ENCODE peak calls at places on chromosome 1, in four cellular contexts. B is fibroblast of pulmonary artery, L is SHP77, P is A172. F is an unnamed sample.

GRCh38 chr1:88684482-88685238 is 587 bp downstream of the PKN2 start:
- DNase-seq in P (peak), B (peak), L (peak), F (peak)

GRCh38 chr1:86018311-86018923 is 138.2 kb downstream of the COL24A1 start:
- DNase-seq in P (peak), L (no peak), B (peak), F (peak)

GRCh38 chr1:208139434-208140086 is 104.6 kb downstream of the PLXNA2 start:
- DNase-seq in B (no peak), P (no peak), L (no peak), F (no peak)

GRCh38 chr1:180424848-180425457 is 77.4 kb downstream of the ACBD6 start:
- DNase-seq in B (no peak), L (no peak), P (no peak), F (peak)

GRCh38 chr1:162416909-162417308 is 5.0 kb upstream of the SH2D1B start:
- DNase-seq in P (no peak), L (no peak), B (no peak), F (no peak)

GRCh38 chr1:44934786-44935185 is 51.6 kb downstream of the EIF2B3 start:
- DNase-seq in L (no peak), B (no peak), P (no peak), F (no peak)

GRCh38 chr1:221522440-221523050 is 219.3 kb downstream of the DUSP10 start:
- DNase-seq in L (no peak), P (no peak), B (no peak), F (no peak)

GRCh38 chr1:167472729-167473529 is 45.4 kb downstream of the CD247 start:
- DNase-seq in L (no peak), P (no peak), B (no peak), F (no peak)

GRCh38 chr1:8625981-8626898 is 191.2 kb downstream of the RERE start:
- DNase-seq in B (peak), L (no peak), P (peak), F (no peak)

GRCh38 chr1:113912594-113913311 is 7.6 kb downstream of the DCLRE1B start:
- DNase-seq in P (peak), B (peak), L (peak), F (no peak)

GRCh38 chr1:169906938-169907337 is 13.2 kb upstream of the SCYL3 start:
- DNase-seq in L (no peak), B (peak), P (no peak), F (no peak)

GRCh38 chr1:153565529-153566374 is at the start of gene S100A2:
- DNase-seq in B (peak), L (peak), P (peak), F (no peak)

GRCh38 chr1:44571712-44572571 is 102.3 kb downstream of the TMEM53 start:
- DNase-seq in B (peak), P (peak), L (peak), F (no peak)

GRCh38 chr1:156656779-156657160 is 14.9 kb downstream of the BCAN start:
- DNase-seq in P (no peak), B (no peak), L (no peak), F (no peak)

GRCh38 chr1:156851779-156852413 is 7.0 kb downstream of the INSRR start:
- DNase-seq in P (no peak), B (no peak), L (no peak), F (no peak)

GRCh38 chr1:6967431-6968079 is 182.3 kb downstream of the CAMTA1 start:
- DNase-seq in B (no peak), L (no peak), P (no peak), F (no peak)

GRCh38 chr1:36183309-36183856 is 27.4 kb downstream of the MAP7D1 start:
- DNase-seq in P (no peak), B (peak), L (no peak), F (no peak)

GRCh38 chr1:44375547-44375946 is 20.5 kb upstream of the ERI3 start:
- DNase-seq in P (no peak), B (no peak), L (no peak), F (no peak)

GRCh38 chr1:40476924-40477679 is at the start of gene ZFP69:
- DNase-seq in P (no peak), B (peak), L (no peak), F (peak)

GRCh38 chr1:203271962-203272632 is 33.2 kb upstream of the BTG2 start:
- DNase-seq in L (no peak), P (no peak), B (no peak), F (no peak)

GRCh38 chr1:23529146-23530088 is 1.6 kb downstream of the E2F2 start:
- DNase-seq in L (peak), P (no peak), B (no peak), F (no peak)

GRCh38 chr1:207838156-207839082 is 72.5 kb downstream of the CD34 start:
- DNase-seq in B (peak), P (no peak), L (no peak), F (no peak)

GRCh38 chr1:214401666-214402065 is 120.7 kb downstream of the SMYD2 start:
- DNase-seq in L (no peak), P (no peak), B (no peak), F (no peak)

GRCh38 chr1:63663301-63663700 is 70.1 kb downstream of the PGM1 start:
- DNase-seq in P (peak), B (no peak), L (no peak), F (no peak)

F was measured in NCI-H1930.